ENCODE peak calls at places on chromosomes 7 and 10, in four cellular contexts. P, L, S and E are unnamed samples.

GRCh38 chr10:33086100-33086499 is 128.1 kb upstream of the ITGB1 start:
- DNase-seq in L (no peak), S (no peak), P (no peak), E (no peak)

GRCh38 chr10:5105626-5106025 is 11.4 kb downstream of the AKR1C3 start:
- DNase-seq in L (no peak), P (no peak), S (no peak), E (no peak)

GRCh38 chr10:117364121-117364960 is 10.9 kb downstream of the PDZD8 start:
- DNase-seq in L (no peak), P (no peak), S (no peak), E (no peak)

GRCh38 chr7:28960071-28960840 is 2.1 kb upstream of the TRIL start:
- DNase-seq in S (no peak), L (no peak), P (no peak), E (no peak)

GRCh38 chr7:55575733-55576132 is 3.4 kb upstream of the VOPP1 start:
- DNase-seq in P (no peak), S (no peak), L (no peak), E (no peak)

GRCh38 chr7:143444063-143444782 is 970 bp downstream of the TAS2R60 start:
- DNase-seq in L (no peak), P (no peak), S (no peak), E (no peak)

GRCh38 chr7:128154519-128154918 is 86.6 kb upstream of the LEP start:
- DNase-seq in P (no peak), S (no peak), L (no peak), E (no peak)

GRCh38 chr10:11260136-11260535 is 242.5 kb downstream of the CELF2 start:
- DNase-seq in L (no peak), P (no peak), S (no peak), E (no peak)

GRCh38 chr10:94069884-94070283 is 76.2 kb downstream of the PLCE1 start:
- DNase-seq in L (no peak), P (no peak), S (no peak), E (no peak)

GRCh38 chr7:128856001-128856718 is 6.5 kb upstream of the ATP6V1F start:
- DNase-seq in P (no peak), S (no peak), L (no peak), E (no peak)

GRCh38 chr10:101070098-101070497 is 8.3 kb downstream of the KAZALD1 start:
- DNase-seq in P (no peak), L (no peak), S (no peak), E (no peak)

GRCh38 chr10:44046605-44047004 is 338.3 kb downstream of the CXCL12 start:
- DNase-seq in S (no peak), L (no peak), P (no peak), E (no peak)

GRCh38 chr10:78578929-78579328 is 489.8 kb upstream of the ZMIZ1 start:
- DNase-seq in S (no peak), L (no peak), P (no peak), E (no peak)
- H3K27ac ChIP-seq in S (no peak overlapping the region), L (no peak overlapping the region), P (no peak overlapping the region), E (no peak overlapping the region)

GRCh38 chr7:124784879-124785818 is 19.6 kb upstream of the GPR37 start:
- DNase-seq in L (peak; percentile 63), P (peak; percentile 55), S (peak; percentile 37), E (peak; percentile 47)
- TF ChIP-seq TCF7L2 in L (no peak), P (no peak), S (no peak), E (no peak)

DNA sequence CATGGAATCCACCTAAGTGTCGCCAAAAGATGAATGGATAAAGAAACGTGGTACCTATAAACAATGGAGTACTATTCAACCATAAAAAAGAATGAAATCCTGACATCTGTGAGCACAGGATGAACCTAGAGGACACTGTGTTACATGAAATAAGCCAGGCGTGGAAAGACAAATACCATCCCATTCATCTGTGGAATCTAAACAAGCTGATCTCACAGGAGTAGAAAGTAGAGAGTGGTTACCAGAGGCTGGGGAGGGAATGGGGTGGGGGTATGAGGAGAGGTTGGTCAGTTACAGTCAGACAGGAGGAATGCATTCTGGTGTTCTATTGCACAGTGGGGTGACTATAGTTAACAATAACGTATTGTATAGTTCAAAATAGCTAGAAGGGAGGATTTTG is 78.3 kb upstream of the RHEB start:
- DNase-seq in L (no peak), P (peak; percentile 56), S (peak; percentile 29), E (peak; percentile 48)
- H3K27ac ChIP-seq in L (no peak overlapping the region), P (peak overlapping the region; percentile 99), S (no peak overlapping the region), E (peak overlapping the region; percentile 82)

DNA sequence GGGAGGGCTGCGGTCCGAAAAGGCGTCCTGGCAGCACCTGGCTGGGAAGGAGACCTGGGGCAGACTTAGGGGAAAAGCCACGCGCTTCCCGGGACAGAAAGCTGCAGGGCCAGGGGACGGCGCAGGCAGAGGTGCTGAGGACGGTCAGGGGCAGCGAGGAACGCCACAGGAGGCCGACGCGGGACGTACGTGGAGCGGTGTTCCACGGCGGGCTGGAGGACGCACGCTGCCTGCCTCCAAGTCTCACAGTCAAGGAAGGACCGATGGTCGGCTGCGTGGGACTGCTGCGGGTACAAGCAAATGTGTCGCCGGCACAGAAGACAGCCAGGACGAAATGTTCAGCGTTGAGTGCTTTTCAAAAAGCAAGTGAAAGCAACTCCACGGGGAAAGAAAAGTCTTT is 245.2 kb downstream of the ELFN1 start:
- DNase-seq in P (no peak), L (no peak), S (no peak), E (no peak)
- TF ChIP-seq TCF7L2 in P (no peak), L (no peak), S (no peak), E (no peak)

GRCh38 chr10:47247190-47248059 is 52.6 kb upstream of the GDF10 start:
- DNase-seq in S (no peak), P (no peak), L (no peak), E (no peak)
- H3K27ac ChIP-seq in S (no peak overlapping the region), P (no peak overlapping the region), L (no peak overlapping the region), E (no peak overlapping the region)

DNA sequence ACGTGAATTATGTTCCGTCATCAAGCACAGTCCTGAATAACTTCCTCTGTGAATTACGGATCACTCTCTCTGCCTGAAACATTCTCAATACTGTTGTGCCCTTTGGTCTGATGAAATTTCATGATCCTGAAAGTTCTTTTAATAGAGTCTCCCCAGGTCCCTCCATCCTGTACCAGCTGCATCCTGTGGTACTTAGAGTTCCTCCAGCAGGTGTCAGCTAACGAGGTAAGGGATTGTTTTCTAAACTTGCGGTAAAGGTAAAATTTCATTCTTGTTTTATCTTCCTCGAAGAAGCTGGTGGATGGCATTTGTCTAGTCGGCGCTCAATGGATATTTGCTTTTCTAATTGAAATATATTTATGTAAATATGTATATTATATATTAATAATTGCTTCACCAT is 393.6 kb upstream of the ADARB2 start:
- DNase-seq in P (no peak), S (no peak), L (no peak), E (no peak)
- TF ChIP-seq TCF7L2 in P (no peak), S (no peak), L (no peak), E (no peak)

GRCh38 chr10:122485670-122486069 is 24.3 kb downstream of the HTRA1 start:
- DNase-seq in S (no peak), P (no peak), L (no peak), E (no peak)
- H3K27ac ChIP-seq in S (no peak overlapping the region), P (no peak overlapping the region), L (no peak overlapping the region), E (no peak overlapping the region)